ENCODE peak calls at places on chromosome 15, in five cellular contexts. M is CD4-positive, alpha-beta T cell; Q is heart right ventricle; C is heart left ventricle; H is AG10803. G is an unnamed sample.

GRCh38 chr15:46275701-46276100 is 640.9 kb downstream of the SQOR start:
- DNase-seq in H (no peak), M (no peak), Q (no peak), C (no peak), G (no peak)

GRCh38 chr15:95129589-95129988 is 898.2 kb downstream of the MCTP2 start:
- DNase-seq in Q (peak; percentile 50), H (peak; percentile 51), C (peak; percentile 51), M (no peak), G (no peak)

GRCh38 chr15:41734079-41734478 is 40.2 kb upstream of the MAPKBP1 start:
- DNase-seq in M (no peak), H (peak; percentile 10), Q (no peak), C (no peak), G (no peak)

GRCh38 chr15:89307791-89308190 is 26.8 kb downstream of the POLG start:
- DNase-seq in Q (no peak), C (no peak), H (peak; percentile 64), M (no peak), G (no peak)

GRCh38 chr15:48533982-48534381 is 111.5 kb downstream of the FBN1 start:
- DNase-seq in H (no peak), M (no peak), Q (no peak), C (no peak), G (no peak)

GRCh38 chr15:49082960-49083359 is 36.7 kb upstream of the SECISBP2L start:
- DNase-seq in M (no peak), C (no peak), H (peak; percentile 92), Q (no peak), G (no peak)

GRCh38 chr15:84921121-84921520 is 36.7 kb downstream of the SLC28A1 start:
- DNase-seq in C (no peak), Q (no peak), H (peak; percentile 55), M (no peak), G (no peak)

GRCh38 chr15:59817834-59818233 is 128.7 kb upstream of the BNIP2 start:
- DNase-seq in C (no peak), Q (no peak), H (no peak), M (no peak), G (no peak)

GRCh38 chr15:60973637-60974415 is 255.3 kb downstream of the RORA start:
- DNase-seq in C (no peak), M (no peak), H (peak; percentile 57), Q (no peak), G (no peak)

GRCh38 chr15:30062881-30063280 is 19.9 kb upstream of the GOLGA8J start:
- DNase-seq in H (no peak), M (no peak), C (no peak), Q (no peak), G (no peak)

GRCh38 chr15:70012895-70013294 is 84.8 kb downstream of the TLE3 start:
- DNase-seq in Q (no peak), C (no peak), H (no peak), M (no peak), G (no peak)

GRCh38 chr15:66760968-66761722 is 59.1 kb downstream of the SMAD6 start:
- DNase-seq in H (no peak), M (no peak), Q (peak; percentile 49), C (no peak), G (no peak)

GRCh38 chr15:88742161-88742560 is 61.1 kb upstream of the ACAN start:
- DNase-seq in H (no peak), C (no peak), M (no peak), Q (no peak), G (no peak)

GRCh38 chr15:71809346-71809745 is 1.0 kb upstream of the NR2E3 start:
- DNase-seq in H (no peak), Q (no peak), C (no peak), M (no peak), G (no peak)

GRCh38 chr15:38389924-38390542 is 63.9 kb upstream of the FAM98B start:
- DNase-seq in C (peak; percentile 64), H (peak; percentile 38), M (peak; percentile 44), Q (peak; percentile 66), G (peak; percentile 59)

GRCh38 chr15:38163651-38164050 is 89.0 kb upstream of the SPRED1 start:
- DNase-seq in C (no peak), M (no peak), Q (no peak), H (no peak), G (no peak)

GRCh38 chr15:77702211-77702957 is 69.7 kb upstream of the LINGO1 start:
- DNase-seq in Q (peak; percentile 19), H (no peak), M (no peak), C (no peak), G (peak; percentile 62)

GRCh38 chr15:66145242-66146182 is 108.0 kb downstream of the MEGF11 start:
- DNase-seq in M (no peak), H (peak; percentile 6), Q (no peak), C (no peak), G (no peak)

GRCh38 chr15:60526127-60526616 is 47.2 kb upstream of the ICE2 start:
- DNase-seq in H (no peak), C (no peak), Q (peak; percentile 31), M (no peak), G (no peak)

GRCh38 chr15:93520206-93520605 is 431.2 kb upstream of the RGMA start:
- DNase-seq in H (no peak), C (no peak), M (no peak), Q (no peak), G (no peak)

GRCh38 chr15:55389276-55389631 is 18.9 kb downstream of the CCPG1 start:
- DNase-seq in M (no peak), Q (no peak), H (peak; percentile 6), C (no peak), G (no peak)

GRCh38 chr15:63601026-63601726 is 4.0 kb downstream of the FBXL22 start:
- DNase-seq in M (peak; percentile 48), H (peak; percentile 30), C (peak; percentile 38), Q (no peak), G (peak; percentile 27)
- TF ChIP-seq CTCF in M (no peak), H (no peak), C (peak; percentile 6), Q (no peak), G (peak; percentile 8)

GRCh38 chr15:73711526-73711925 is 27.3 kb downstream of the CD276 start:
- DNase-seq in C (no peak), M (no peak), Q (no peak), H (no peak), G (no peak)

GRCh38 chr15:73714695-73715301 is 30.6 kb downstream of the CD276 start:
- DNase-seq in Q (no peak), C (no peak), H (no peak), M (no peak), G (no peak)

GRCh38 chr15:73710321-73710720 is 26.1 kb downstream of the CD276 start:
- DNase-seq in C (no peak), Q (no peak), M (no peak), H (no peak), G (no peak)

GRCh38 chr15:73709671-73710070 is 25.5 kb downstream of the CD276 start:
- DNase-seq in C (no peak), H (no peak), M (no peak), Q (no peak), G (no peak)

DNA sequence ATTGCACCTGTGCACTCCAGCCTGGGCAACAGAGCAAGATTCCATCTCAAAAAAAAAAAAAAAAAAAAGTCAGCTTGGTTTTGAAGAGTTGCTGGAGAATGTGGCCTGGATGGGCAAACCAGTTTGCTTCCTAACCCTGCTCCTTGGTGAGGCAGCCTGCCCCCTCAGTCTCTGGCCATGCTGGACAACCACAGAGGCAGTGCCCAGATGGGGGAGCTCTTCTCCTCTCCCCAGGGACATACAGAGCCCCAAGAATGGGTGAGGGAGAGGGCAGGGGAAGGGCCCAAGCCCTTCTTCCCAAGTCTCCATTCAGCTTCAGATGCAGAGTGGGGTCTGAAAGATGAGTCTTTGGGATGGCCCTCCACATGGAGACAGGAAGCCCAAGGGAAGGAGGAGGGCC is 27.9 kb downstream of the CD276 start:
- DNase-seq in M (no peak), Q (no peak), H (no peak), C (no peak), G (no peak)
- TF ChIP-seq CTCF in M (no peak), Q (no peak), H (peak; percentile 7), C (no peak), G (no peak)

DNA sequence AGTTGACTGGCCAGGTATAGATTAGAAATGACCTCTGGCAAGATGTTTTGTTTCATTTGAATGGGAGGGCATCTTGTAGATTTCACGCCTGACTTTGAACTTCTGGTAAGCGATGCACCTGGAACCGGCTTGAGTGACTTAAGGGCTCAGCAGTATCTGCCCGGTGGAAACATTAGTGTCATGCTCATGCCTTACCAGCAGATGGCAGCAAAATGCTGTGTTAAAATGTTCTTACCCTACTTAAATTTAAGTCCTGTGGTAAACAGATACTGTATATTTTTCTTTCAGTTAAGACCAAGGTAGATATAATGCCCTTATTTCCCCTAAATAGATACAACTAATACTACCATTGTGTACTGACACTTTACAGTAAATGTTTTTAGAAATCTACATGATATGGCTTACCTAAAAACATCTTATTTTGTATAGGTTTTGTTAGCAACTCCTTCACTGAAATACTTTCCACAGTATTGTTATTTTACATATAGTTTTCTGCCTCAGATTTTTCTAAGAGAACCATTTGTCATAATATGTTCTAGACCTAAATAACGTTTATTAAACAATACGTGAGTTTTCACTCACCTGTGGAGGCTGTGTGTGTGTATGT is 25.5 kb downstream of the ASB7 start:
- DNase-seq in H (peak; percentile 82), M (peak; percentile 46), C (peak; percentile 60), Q (peak; percentile 44), G (peak; percentile 46)
- TF ChIP-seq CTCF in H (peak; percentile 85), M (peak; percentile 96), C (peak; percentile 85), Q (peak; percentile 84), G (peak; percentile 82)

GRCh38 chr15:99207672-99208071 is 41.7 kb downstream of the TTC23 start:
- DNase-seq in M (no peak), C (no peak), H (no peak), Q (no peak), G (no peak)
- TF ChIP-seq CTCF in M (no peak), C (no peak), H (no peak), Q (no peak), G (no peak)

GRCh38 chr15:50380089-50380488 is 25.1 kb upstream of the GABPB1 start:
- DNase-seq in Q (no peak), H (peak; percentile 23), M (no peak), C (no peak), G (no peak)
- TF ChIP-seq CTCF in Q (no peak), H (no peak), M (no peak), C (no peak), G (no peak)

GRCh38 chr15:81108427-81108826 is 25.6 kb upstream of the CFAP161 start:
- DNase-seq in C (no peak), H (no peak), Q (no peak), M (peak; percentile 6), G (no peak)
- TF ChIP-seq CTCF in C (peak; percentile 51), H (peak; percentile 53), Q (peak; percentile 46), M (peak; percentile 55), G (peak; percentile 58)